ENCODE peak calls at places on chromosomes 1 and 21, in four cellular contexts. F is T-cell; Q is stimulated activated CD8-positive, alpha-beta memory T cell treated with anti-CD3 and anti-CD28 coated beads, Interleukin-15, amount 100 ng/mL, for 4 hours; I is progenitor cell of endocrine pancreas. T is an unnamed sample.

GRCh38 chr21:26471116-26471505 is 102.0 kb downstream of the CYYR1 start:
- DNase-seq in F (no peak), Q (no peak), I (no peak), T (no peak)

GRCh38 chr1:76491737-76492136 is 375.5 kb upstream of the ST6GALNAC5 start:
- DNase-seq in F (no peak), Q (no peak), I (no peak), T (no peak)

GRCh38 chr1:207698822-207699483 is 52.9 kb upstream of the CD46 start:
- DNase-seq in F (peak; percentile 9), Q (no peak), I (peak; percentile 17), T (peak; percentile 21)

GRCh38 chr1:113975211-113975895 is 3.9 kb upstream of the OLFML3 start:
- DNase-seq in F (no peak), Q (no peak), I (no peak), T (no peak)

GRCh38 chr1:151981178-151981525 is 12.5 kb downstream of the S100A10 start:
- DNase-seq in F (no peak), Q (no peak), I (no peak), T (no peak)

GRCh38 chr21:42657676-42658319 is 4.4 kb downstream of the PDE9A start:
- DNase-seq in F (no peak), Q (no peak), I (no peak), T (no peak)

GRCh38 chr1:8238141-8239038 is 79.5 kb upstream of the SLC45A1 start:
- DNase-seq in F (no peak), Q (no peak), I (no peak), T (no peak)

GRCh38 chr1:212762839-212763238 is 28.7 kb downstream of the NSL1 start:
- DNase-seq in F (no peak), Q (no peak), I (no peak), T (no peak)

GRCh38 chr1:76254165-76255043 is 179.9 kb downstream of the ST6GALNAC3 start:
- DNase-seq in F (no peak), Q (no peak), I (no peak), T (no peak)

GRCh38 chr21:39613029-39613934 is 542 bp downstream of the B3GALT5 start:
- DNase-seq in F (no peak), Q (no peak), I (no peak), T (no peak)

GRCh38 chr1:40774266-40774998 is 9.2 kb upstream of the KCNQ4 start:
- DNase-seq in F (peak; percentile 36), Q (peak; percentile 21), I (peak; percentile 51), T (peak; percentile 51)

GRCh38 chr1:46537651-46538050 is 13.8 kb downstream of the KNCN start:
- DNase-seq in F (no peak), Q (no peak), I (no peak), T (no peak)

GRCh38 chr1:12201343-12202189 is 28.3 kb upstream of the VPS13D start:
- DNase-seq in F (peak; percentile 32), Q (no peak), I (no peak), T (no peak)

GRCh38 chr1:64663654-64664053 is 81.2 kb upstream of the RAVER2 start:
- DNase-seq in F (no peak), Q (no peak), I (no peak), T (no peak)

GRCh38 chr21:45877821-45878469 is 103.6 kb upstream of the COL6A1 start:
- DNase-seq in F (no peak), Q (no peak), I (no peak), T (no peak)

GRCh38 chr1:171484760-171485374 is 463 bp upstream of the PRRC2C start:
- DNase-seq in F (no peak), Q (no peak), I (no peak), T (no peak)

GRCh38 chr1:109764561-109765482 is 1.1 kb upstream of the EPS8L3 start:
- DNase-seq in F (no peak), Q (no peak), I (no peak), T (no peak)

GRCh38 chr1:213286235-213286634 is 235.2 kb downstream of the RPS6KC1 start:
- DNase-seq in F (no peak), Q (no peak), I (no peak), T (no peak)

GRCh38 chr1:112957133-112957812 is 1.3 kb upstream of the SLC16A1 start:
- DNase-seq in F (peak; percentile 17), Q (peak; percentile 1), I (no peak), T (peak; percentile 68)

GRCh38 chr1:228090613-228091081 is 8.1 kb downstream of the ARF1 start:
- DNase-seq in F (no peak), Q (no peak), I (no peak), T (no peak)

GRCh38 chr1:183885142-183885735 is 80.3 kb downstream of the RGL1 start:
- DNase-seq in F (no peak), Q (no peak), I (no peak), T (no peak)

GRCh38 chr1:2560299-2561073 is 4.3 kb downstream of the TNFRSF14 start:
- DNase-seq in F (no peak), Q (no peak), I (no peak), T (no peak)

GRCh38 chr1:112074711-112075110 is 85.2 kb upstream of the KCND3 start:
- DNase-seq in F (no peak), Q (no peak), I (no peak), T (no peak)

GRCh38 chr1:34670982-34671381 is 83.9 kb upstream of the GJB5 start:
- DNase-seq in F (no peak), Q (no peak), I (no peak), T (no peak)

GRCh38 chr1:185497177-185497576 is 180.1 kb upstream of the IVNS1ABP start:
- DNase-seq in F (no peak), Q (no peak), I (no peak), T (no peak)

GRCh38 chr1:41414291-41414690 is 53.1 kb downstream of the FOXO6 start:
- DNase-seq in F (no peak), Q (no peak), I (no peak), T (no peak)